ENCODE peak calls at places on chromosomes 16 and 17, in six cellular contexts. V, F, S, Z, C and U are unnamed samples.
A peak's percentile ranks its signal among the peaks of the same experiment; 100 is the strongest.

GRCh38 chr17:16342979-16343378 is 10.3 kb downstream of the CENPV start:
- DNase-seq in C (peak; percentile 70), F (no peak), V (peak; percentile 58), S (no peak), Z (no peak), U (no peak)

GRCh38 chr16:6091021-6091420 is 993.4 kb upstream of the EEF2KMT start:
- DNase-seq in V (no peak), Z (no peak), F (no peak), C (no peak), S (no peak), U (no peak)

GRCh38 chr16:84545114-84545737 is 40.8 kb upstream of the MEAK7 start:
- DNase-seq in C (no peak), Z (no peak), S (no peak), V (no peak), F (no peak), U (no peak)

GRCh38 chr17:8991514-8992285 is 26.2 kb upstream of the PIK3R5 start:
- DNase-seq in F (peak; percentile 76), C (peak; percentile 57), V (peak; percentile 33), Z (peak; percentile 53), S (peak; percentile 63), U (peak; percentile 51)

GRCh38 chr16:81447383-81448101 is 2.9 kb downstream of the CMIP start:
- DNase-seq in Z (no peak), V (peak; percentile 25), C (no peak), F (peak; percentile 69), S (no peak), U (no peak)

GRCh38 chr17:42686520-42687137 is 4.3 kb downstream of the CNTNAP1 start:
- DNase-seq in V (no peak), F (no peak), C (no peak), S (no peak), Z (peak; percentile 48), U (no peak)

GRCh38 chr16:24544640-24545039 is 5.3 kb downstream of the RBBP6 start:
- DNase-seq in V (peak; percentile 45), C (peak; percentile 74), S (no peak), Z (no peak), F (no peak), U (no peak)

GRCh38 chr17:78058001-78058400 is 70.6 kb downstream of the TMC6 start:
- DNase-seq in Z (no peak), C (no peak), S (no peak), F (no peak), V (no peak), U (no peak)

GRCh38 chr17:30340957-30341356 is 7.1 kb upstream of the TMIGD1 start:
- DNase-seq in C (no peak), Z (no peak), S (no peak), V (peak; percentile 79), F (no peak), U (no peak)

GRCh38 chr17:76142044-76143041 is 1.3 kb upstream of the FOXJ1 start:
- DNase-seq in C (no peak), V (no peak), F (no peak), Z (peak; percentile 50), S (no peak), U (no peak)

DNA sequence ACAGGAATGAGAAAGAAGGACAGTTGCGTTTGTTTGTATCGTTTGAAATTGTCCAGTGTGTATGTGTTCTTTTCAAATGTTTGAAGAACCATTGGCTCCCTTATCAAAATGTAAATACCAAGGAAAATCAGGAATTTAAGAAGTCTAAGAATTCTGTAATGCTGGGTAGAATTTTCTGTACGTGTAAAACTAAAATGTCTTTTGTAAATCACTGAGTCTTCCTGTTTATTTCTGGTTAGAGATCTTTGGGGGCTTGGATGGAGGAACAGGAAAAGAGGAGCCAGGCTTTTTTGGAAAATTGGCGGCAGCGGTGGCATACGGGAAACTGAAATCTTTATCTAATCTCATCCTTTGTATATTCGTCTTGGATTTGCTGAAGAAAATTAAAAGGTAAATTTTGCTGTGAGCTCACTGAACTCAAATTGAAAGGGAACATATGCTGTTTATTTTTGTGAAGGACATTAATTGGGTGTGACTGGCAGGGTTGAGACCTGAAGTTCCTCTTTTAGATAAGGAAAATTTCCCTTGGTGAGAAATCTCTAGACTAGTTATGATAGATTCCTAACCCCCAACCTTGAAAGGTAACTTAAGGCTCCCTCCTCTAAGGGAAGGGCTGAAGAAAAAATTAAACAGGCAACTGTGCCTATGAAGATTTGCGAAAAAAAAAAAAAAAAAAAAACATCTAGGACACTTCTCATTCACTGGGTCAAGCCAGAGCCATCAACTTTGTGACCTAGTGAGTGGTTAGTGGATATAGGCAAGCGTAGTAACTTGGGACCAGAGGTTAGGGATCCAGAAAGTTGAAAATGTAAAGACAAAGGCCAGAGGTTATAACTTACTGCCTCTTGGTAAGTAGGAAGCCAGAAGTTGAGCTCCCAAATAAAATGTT is 10.8 kb downstream of the TAT start:
- DNase-seq in Z (no peak), V (no peak), C (no peak), S (peak; percentile 17), F (no peak), U (no peak)
- H3K4me3 ChIP-seq in Z (peak overlapping the region; percentile 71), V (no peak overlapping the region), C (peak overlapping the region; percentile 48), S (peak overlapping the region; percentile 67), F (peak overlapping the region; percentile 56), U (peak overlapping the region; percentile 56)

GRCh38 chr17:72370819-72371218 is 250.0 kb downstream of the SOX9 start:
- DNase-seq in C (peak; percentile 88), S (no peak), V (no peak), Z (no peak), F (peak; percentile 54), U (no peak)
- H3K4me2 ChIP-seq in C (peak overlapping the region; percentile 32), S (no peak overlapping the region), V (no peak overlapping the region), Z (peak overlapping the region; percentile 16), F (peak overlapping the region; percentile 59), U (no peak overlapping the region)

GRCh38 chr16:66524601-66525164 is 25.2 kb downstream of the TK2 start:
- DNase-seq in V (no peak), Z (no peak), F (no peak), C (no peak), S (peak; percentile 92), U (peak; percentile 90)
- TF ChIP-seq CTCF in V (no peak), Z (no peak), F (no peak), C (no peak), S (no peak), U (peak; percentile 47)

GRCh38 chr16:66731101-66731500 is 20.3 kb downstream of the DYNC1LI2 start:
- DNase-seq in V (no peak), C (no peak), F (no peak), Z (no peak), S (no peak), U (no peak)
- H3K4me3 ChIP-seq in V (no peak overlapping the region), C (no peak overlapping the region), F (no peak overlapping the region), Z (no peak overlapping the region), S (no peak overlapping the region), U (no peak overlapping the region)

DNA sequence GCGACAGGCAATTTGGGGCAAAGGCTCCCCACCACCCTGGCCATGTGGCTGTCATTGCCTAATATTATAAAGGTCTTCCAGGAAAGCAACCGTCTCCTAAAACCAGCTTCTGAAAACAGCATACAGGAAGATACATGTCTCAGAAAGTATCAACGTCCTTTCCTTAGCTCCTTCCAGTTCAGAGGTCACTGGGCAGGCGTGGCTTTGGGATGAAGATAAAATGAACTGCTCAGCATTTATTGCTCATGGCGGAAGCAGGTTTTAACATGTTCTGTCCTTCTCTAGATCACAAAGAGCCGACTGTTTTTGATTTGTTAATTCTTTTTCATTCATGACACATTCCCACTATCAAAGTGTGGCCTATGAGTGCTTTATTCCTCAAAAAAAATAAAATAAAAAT is 8.0 kb downstream of the CFAP20 start:
- DNase-seq in F (no peak), Z (no peak), V (peak; percentile 56), S (no peak), C (no peak), U (no peak)
- H3K4me2 ChIP-seq in F (peak overlapping the region; percentile 49), Z (peak overlapping the region; percentile 75), V (peak overlapping the region; percentile 62), S (no peak overlapping the region), C (no peak overlapping the region), U (peak overlapping the region; percentile 40)